ENCODE peak calls at places on chromosomes 6 and 20, in five cellular contexts. C is GM12878, H is HepG2, O is GM23338, S is K562. T is an unnamed sample.

GRCh38 chr6:11769244-11769643 is 9.4 kb downstream of the ADTRP start:
- DNase-seq in C (no peak), H (no peak), O (no peak), S (no peak), T (no peak)

GRCh38 chr20:3258429-3258828 is 19.4 kb upstream of the SLC4A11 start:
- DNase-seq in C (no peak), H (no peak), O (peak; percentile 40), S (no peak), T (no peak)

GRCh38 chr6:104653786-104654185 is 205.9 kb downstream of the HACE1 start:
- DNase-seq in C (no peak), H (no peak), O (no peak), S (no peak), T (no peak)

GRCh38 chr6:168581236-168581635 is 140.3 kb downstream of the SMOC2 start:
- DNase-seq in C (no peak), H (no peak), O (no peak), S (no peak), T (no peak)

GRCh38 chr6:28124350-28124970 is at the start of gene ZSCAN16:
- DNase-seq in C (no peak), H (peak; percentile 87), O (peak; percentile 97), S (no peak), T (peak; percentile 67)

GRCh38 chr6:78670802-78671201 is 196.5 kb upstream of the IRAK1BP1 start:
- DNase-seq in C (no peak), H (no peak), O (peak; percentile 16), S (no peak), T (no peak)

GRCh38 chr6:96301023-96301422 is 220.6 kb upstream of the UFL1 start:
- DNase-seq in C (no peak), H (peak; percentile 5), O (no peak), S (no peak), T (no peak)

GRCh38 chr20:23233341-23233740 is 117.2 kb upstream of the NXT1 start:
- DNase-seq in C (no peak), H (no peak), O (no peak), S (no peak), T (no peak)

GRCh38 chr6:159307246-159307790 is 138.1 kb downstream of the FNDC1 start:
- DNase-seq in C (no peak), H (no peak), O (no peak), S (no peak), T (no peak)

GRCh38 chr6:67358241-67358640 is 1276.8 kb upstream of the ADGRB3 start:
- DNase-seq in C (no peak), H (no peak), O (no peak), S (no peak), T (no peak)

GRCh38 chr6:67362976-67363375 is 1272.1 kb upstream of the ADGRB3 start:
- DNase-seq in C (no peak), H (no peak), O (no peak), S (no peak), T (no peak)

DNA sequence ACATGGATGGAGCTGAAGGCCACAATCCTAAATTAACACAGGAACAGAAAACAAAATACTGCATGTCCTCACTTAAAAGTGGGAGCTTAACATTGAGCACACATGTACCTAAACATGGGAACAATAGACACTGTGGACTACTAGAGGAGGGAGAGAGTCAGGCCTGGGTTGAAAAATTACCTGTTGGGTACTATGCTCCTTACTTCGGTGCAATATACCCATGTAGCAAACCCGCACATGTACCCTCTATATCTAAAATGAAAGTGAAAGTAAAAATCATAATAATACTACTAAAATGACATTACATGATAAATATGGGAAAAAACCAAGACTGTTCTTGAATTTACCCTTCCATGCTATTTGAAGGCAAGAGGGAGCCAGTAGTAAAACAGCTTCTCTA is 1273.8 kb upstream of the ADGRB3 start:
- DNase-seq in C (no peak), H (no peak), O (no peak), S (no peak), T (no peak)
- TF ChIP-seq JUNB in C (no peak), H (no peak), O (no peak), S (no peak), T (no peak)

GRCh38 chr6:169793408-169793807 is 42.0 kb downstream of the ERMARD start:
- DNase-seq in C (no peak), H (no peak), O (no peak), S (no peak), T (no peak)
- TF ChIP-seq JUNB in C (no peak), H (no peak), O (no peak), S (no peak), T (no peak)

DNA sequence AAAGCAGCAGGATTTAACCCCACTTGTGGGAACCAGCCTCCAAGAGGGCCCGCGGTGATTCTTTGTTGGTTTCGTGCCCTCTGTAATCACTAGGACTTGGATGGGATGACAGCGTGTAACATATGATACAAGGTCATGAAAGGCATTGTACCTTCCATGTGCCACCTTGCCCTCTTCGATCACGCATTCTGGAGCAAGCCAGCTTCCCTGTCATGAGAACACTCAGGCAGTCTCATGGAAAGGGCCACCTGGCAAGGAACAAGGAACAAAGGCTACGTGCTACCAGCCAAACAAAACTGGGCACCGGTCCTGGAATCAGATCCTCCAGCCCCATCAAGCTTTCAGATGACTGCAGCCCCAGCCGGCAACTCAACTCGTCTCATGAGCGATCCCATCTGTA is 8.6 kb downstream of the FAM50B start:
- DNase-seq in C (no peak), H (no peak), O (no peak), S (no peak), T (no peak)
- TF ChIP-seq JUNB in C (no peak), H (no peak), O (no peak), S (no peak), T (no peak)

GRCh38 chr6:37004044-37004984 is 1.1 kb upstream of the FGD2 start:
- DNase-seq in C (no peak), H (no peak), O (no peak), S (no peak), T (no peak)

GRCh38 chr6:37005827-37006514 is 516 bp downstream of the FGD2 start:
- DNase-seq in C (no peak), H (no peak), O (no peak), S (no peak), T (no peak)

GRCh38 chr6:37006793-37007339 is 1.4 kb downstream of the FGD2 start:
- DNase-seq in C (no peak), H (no peak), O (no peak), S (no peak), T (no peak)

GRCh38 chr6:37007340-37008043 is 2.0 kb downstream of the FGD2 start:
- DNase-seq in C (no peak), H (no peak), O (no peak), S (no peak), T (no peak)

GRCh38 chr6:37005061-37005810 is at the start of gene FGD2:
- DNase-seq in C (no peak), H (no peak), O (no peak), S (peak; percentile 60), T (no peak)
- TF ChIP-seq JUNB in C (no peak), H (no peak), O (no peak), S (no peak), T (no peak)

GRCh38 chr20:4812216-4812615 is 90.5 kb downstream of the PRND start:
- DNase-seq in C (no peak), H (no peak), O (no peak), S (no peak), T (no peak)

GRCh38 chr20:4814696-4815252 is 93.1 kb downstream of the PRND start:
- DNase-seq in C (peak; percentile 83), H (no peak), O (no peak), S (no peak), T (no peak)

GRCh38 chr20:4813839-4814695 is 92.4 kb downstream of the PRND start:
- DNase-seq in C (peak; percentile 91), H (no peak), O (peak; percentile 51), S (no peak), T (no peak)

GRCh38 chr20:4812641-4813075 is 90.9 kb downstream of the PRND start:
- DNase-seq in C (no peak), H (no peak), O (no peak), S (no peak), T (no peak)

GRCh38 chr20:4813076-4813838 is 91.5 kb downstream of the PRND start:
- DNase-seq in C (peak; percentile 43), H (no peak), O (no peak), S (no peak), T (no peak)
- TF ChIP-seq JUNB in C (no peak), H (no peak), O (no peak), S (no peak), T (no peak)

T was measured in A549.